ENCODE peak calls at places on chromosome 21, in five cellular contexts. V is substantia nigra; U is RWPE1; S is heart left ventricle; D is CD8-positive, alpha-beta memory T cell. L is an unnamed sample.

GRCh38 chr21:16304189-16304588 is 574.4 kb downstream of the USP25 start:
- DNase-seq in U (no peak), D (no peak), S (no peak), V (no peak), L (no peak)

GRCh38 chr21:14466715-14467114 is 79.4 kb downstream of the SAMSN1 start:
- DNase-seq in S (no peak), U (no peak), V (no peak), D (no peak), L (no peak)

GRCh38 chr21:46126321-46127238 is 28.7 kb downstream of the COL6A2 start:
- DNase-seq in V (no peak), D (peak), S (peak), U (no peak), L (no peak)

GRCh38 chr21:16741228-16741665 is 771.6 kb upstream of the CXADR start:
- DNase-seq in U (no peak), S (no peak), D (no peak), V (no peak), L (no peak)

GRCh38 chr21:28632718-28633408 is 359.8 kb downstream of the LTN1 start:
- DNase-seq in S (no peak), V (no peak), D (no peak), U (peak), L (no peak)

GRCh38 chr21:45906859-45907258 is 74.7 kb upstream of the COL6A1 start:
- DNase-seq in V (no peak), U (no peak), D (no peak), S (no peak), L (no peak)

GRCh38 chr21:38170705-38171682 is 85.8 kb upstream of the KCNJ15 start:
- DNase-seq in U (no peak), D (no peak), V (no peak), S (no peak), L (no peak)

GRCh38 chr21:26943916-26944315 is 23.0 kb downstream of the ADAMTS5 start:
- DNase-seq in U (no peak), S (no peak), D (no peak), V (no peak), L (no peak)

GRCh38 chr21:18716578-18717138 is 313.1 kb upstream of the TMPRSS15 start:
- DNase-seq in S (no peak), V (no peak), D (no peak), U (no peak), L (no peak)

GRCh38 chr21:34933609-34934345 is 115.3 kb downstream of the RUNX1 start:
- DNase-seq in S (no peak), D (no peak), V (no peak), U (no peak), L (no peak)

GRCh38 chr21:17446737-17447136 is 66.1 kb upstream of the CXADR start:
- DNase-seq in U (no peak), V (no peak), S (no peak), D (no peak), L (no peak)

GRCh38 chr21:17598437-17598836 is 14.3 kb downstream of the BTG3 start:
- DNase-seq in S (no peak), U (no peak), D (no peak), V (no peak), L (no peak)

GRCh38 chr21:15444118-15444960 is 285.4 kb upstream of the USP25 start:
- DNase-seq in U (no peak), V (no peak), S (no peak), D (no peak), L (no peak)

GRCh38 chr21:39347537-39347936 is 1.4 kb downstream of the HMGN1 start:
- DNase-seq in D (no peak), U (no peak), V (no peak), S (no peak), L (no peak)

GRCh38 chr21:26969971-26970725 is 3.3 kb upstream of the ADAMTS5 start:
- DNase-seq in S (no peak), V (no peak), U (no peak), D (no peak), L (no peak)

GRCh38 chr21:27149034-27149433 is 182.1 kb upstream of the ADAMTS5 start:
- DNase-seq in D (no peak), V (no peak), U (no peak), S (no peak), L (no peak)

GRCh38 chr21:36193200-36193599 is 36.6 kb downstream of the DOP1B start:
- DNase-seq in U (peak), S (no peak), D (no peak), V (no peak), L (no peak)

GRCh38 chr21:16305686-16306085 is 575.9 kb downstream of the USP25 start:
- DNase-seq in S (no peak), D (no peak), V (no peak), U (no peak), L (no peak)

GRCh38 chr21:46665566-46665965 is 30.1 kb downstream of the PRMT2 start:
- DNase-seq in V (no peak), S (no peak), U (no peak), D (no peak), L (no peak)

GRCh38 chr21:16196521-16197208 is 466.9 kb downstream of the USP25 start:
- DNase-seq in D (no peak), V (no peak), S (no peak), U (no peak), L (no peak)

GRCh38 chr21:26715878-26716506 is 129.2 kb downstream of the ADAMTS1 start:
- DNase-seq in U (peak), S (peak), D (no peak), V (no peak), L (peak)

GRCh38 chr21:38985423-38986378 is 180.0 kb downstream of the ETS2 start:
- DNase-seq in V (no peak), S (peak), D (no peak), U (peak), L (no peak)

GRCh38 chr21:29701676-29702075 is 238.1 kb downstream of the GRIK1 start:
- DNase-seq in U (no peak), V (no peak), S (no peak), D (no peak), L (no peak)

GRCh38 chr21:46210378-46211136 is 18.0 kb downstream of the LSS start:
- DNase-seq in V (no peak), S (no peak), U (no peak), D (no peak), L (no peak)

GRCh38 chr21:35375115-35375514 is 326.0 kb upstream of the RUNX1 start:
- DNase-seq in D (no peak), U (peak), V (no peak), S (no peak), L (no peak)

GRCh38 chr21:46079357-46080170 is 18.3 kb upstream of the COL6A2 start:
- DNase-seq in U (no peak), D (no peak), V (no peak), S (peak), L (no peak)

GRCh38 chr21:21715286-21715969 is 717.2 kb downstream of the NCAM2 start:
- DNase-seq in U (no peak), S (no peak), D (no peak), V (no peak), L (no peak)

GRCh38 chr21:25369524-25370300 is 237.6 kb downstream of the MRPL39 start:
- DNase-seq in D (no peak), S (no peak), V (no peak), U (peak), L (no peak)
- H3K27ac ChIP-seq in D (no peak), S (no peak), V (no peak), U (peak), L (no peak)

DNA sequence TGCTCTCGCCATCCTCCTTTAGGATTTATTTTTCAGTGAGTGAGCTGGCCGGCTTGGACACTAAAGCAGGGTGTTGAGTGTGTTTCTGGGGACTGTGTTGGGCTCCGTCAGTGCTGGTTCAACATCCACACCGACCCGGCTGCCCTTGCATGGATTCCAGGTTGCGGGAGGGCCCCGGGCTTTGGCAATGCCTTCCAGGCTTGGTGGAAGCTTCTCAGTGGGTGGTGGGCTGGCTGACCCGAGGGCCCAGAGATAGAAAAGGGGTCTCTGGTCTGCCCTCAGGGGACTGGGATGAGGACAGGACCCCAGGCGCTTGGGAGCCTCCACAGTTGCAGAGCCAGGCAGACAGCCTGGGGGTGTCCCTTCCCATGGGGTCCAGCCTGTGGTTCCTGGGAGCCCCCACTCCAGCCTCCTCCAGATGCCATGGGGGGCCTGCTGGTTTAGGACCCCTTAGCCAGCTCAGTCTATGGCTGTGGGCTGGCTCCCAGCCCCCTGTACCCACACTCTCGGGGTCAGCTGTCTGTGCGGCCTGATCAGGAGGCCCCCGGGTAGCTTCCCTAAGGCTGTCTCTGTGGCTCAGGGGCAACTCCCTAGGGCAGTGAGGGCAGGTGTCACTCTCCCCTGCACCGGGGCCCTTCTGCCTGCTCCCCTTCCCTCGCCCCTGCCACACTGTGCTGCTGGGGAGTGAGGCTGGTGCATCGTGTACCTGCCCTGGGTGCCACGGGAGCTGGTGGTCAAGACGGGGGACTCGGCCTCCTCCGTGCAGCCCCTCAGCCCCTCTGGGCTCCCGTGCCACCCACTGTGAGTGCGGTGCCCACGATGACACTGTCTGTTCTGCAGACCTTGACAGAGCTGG is 16.5 kb downstream of the PDXK start:
- DNase-seq in D (no peak), S (no peak), V (no peak), U (no peak), L (no peak)
- H3K27ac ChIP-seq in D (no peak), S (no peak), V (peak), U (peak), L (peak)

DNA sequence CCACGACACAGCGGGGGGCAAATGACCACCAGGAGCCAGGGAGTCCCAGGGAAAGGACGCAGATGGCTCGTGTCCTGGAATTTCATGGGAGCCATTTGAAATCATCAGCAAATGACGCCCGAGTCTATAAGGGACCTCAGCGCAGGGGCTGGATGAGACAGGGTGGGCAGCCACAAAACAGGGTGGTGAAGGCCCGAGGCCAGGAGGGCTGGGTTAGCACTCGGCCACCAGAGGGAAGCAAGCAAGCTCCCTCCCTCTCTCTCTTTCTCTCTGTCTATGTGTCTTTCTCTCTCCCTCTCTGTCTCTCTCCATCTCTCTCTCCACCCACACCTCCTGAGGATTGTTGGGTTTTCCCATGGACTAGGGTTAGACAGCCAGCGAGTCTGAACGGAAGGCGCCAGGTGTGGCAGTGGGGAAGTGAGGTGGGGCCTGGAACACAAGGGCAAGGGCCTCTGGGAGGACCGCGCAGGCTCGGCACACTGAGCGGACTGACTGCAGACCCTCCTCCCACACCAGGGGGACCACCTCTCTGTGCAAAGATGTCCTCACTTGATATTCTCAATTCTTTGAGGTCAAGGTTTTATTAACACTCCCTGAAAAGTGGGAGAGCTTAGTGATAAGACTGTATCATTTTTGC is 73.8 kb upstream of the TMPRSS2 start:
- DNase-seq in D (no peak), U (no peak), V (no peak), S (no peak), L (no peak)
- H3K27ac ChIP-seq in D (no peak), U (peak), V (no peak), S (no peak), L (no peak)

DNA sequence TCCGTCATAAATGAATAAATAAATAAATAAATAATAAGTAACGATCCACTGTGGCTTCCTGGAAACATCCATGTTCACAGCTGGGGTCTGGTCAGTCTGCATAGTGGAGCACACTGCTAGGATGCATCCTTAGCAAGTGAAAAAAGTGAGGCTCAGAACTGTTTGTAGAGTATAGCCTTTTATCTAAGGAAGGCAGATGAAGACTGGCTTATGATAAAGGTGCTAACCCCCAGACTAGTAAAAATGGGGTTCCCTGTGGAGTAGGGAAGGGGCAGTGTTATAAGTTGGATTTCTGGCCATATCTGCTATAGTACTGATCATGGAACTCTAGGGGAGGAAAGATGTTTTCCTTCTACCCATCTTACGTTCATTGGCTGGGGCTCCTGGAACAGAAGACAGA is 15.9 kb downstream of the PKNOX1 start:
- DNase-seq in S (no peak), U (no peak), D (no peak), V (no peak), L (no peak)
- H3K27ac ChIP-seq in S (no peak), U (no peak), D (no peak), V (no peak), L (no peak)

GRCh38 chr21:44848821-44849521 is 24.5 kb downstream of the PTTG1IP start:
- DNase-seq in V (no peak), S (no peak), U (no peak), D (no peak), L (no peak)
- H3K27ac ChIP-seq in V (no peak), S (no peak), U (peak), D (no peak), L (no peak)

GRCh38 chr21:41168391-41169257 is 664 bp downstream of the BACE2 start:
- DNase-seq in U (peak), S (peak), D (no peak), V (peak), L (peak)
- H3K27ac ChIP-seq in U (peak), S (peak), D (no peak), V (peak), L (no peak)

DNA sequence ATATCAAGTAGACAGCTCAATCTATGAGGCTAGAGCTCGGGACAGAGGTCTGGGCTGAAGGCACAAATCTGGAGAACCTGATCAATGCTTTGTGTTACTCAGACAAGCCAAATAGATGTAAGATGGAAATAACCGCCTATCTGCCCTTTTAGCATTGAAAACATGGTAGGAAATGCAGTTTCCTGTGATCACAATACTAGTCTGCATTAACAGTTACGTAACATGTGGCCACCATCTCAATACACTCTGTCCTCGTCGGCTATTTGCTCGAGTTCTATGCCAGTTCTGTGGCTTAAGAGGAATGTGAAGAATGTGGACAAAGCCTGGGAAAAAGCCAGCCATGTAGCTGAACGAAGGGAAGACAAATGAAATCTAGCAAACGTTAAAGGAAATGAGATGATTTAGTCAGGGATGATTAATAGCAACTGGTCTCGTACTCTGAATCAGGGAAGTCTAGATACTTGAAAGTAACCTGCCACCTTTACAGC is 73.3 kb downstream of the HSF2BP start:
- DNase-seq in D (no peak), U (peak), S (peak), V (no peak), L (no peak)
- H3K27ac ChIP-seq in D (no peak), U (peak), S (peak), V (no peak), L (no peak)

L was measured in caudate nucleus.